ENCODE peak calls at places on chromosome 2, in four cellular contexts. M is IMR-90, I is HL-60, W is astrocyte of the spinal cord. D is an unnamed sample.
A peak's percentile ranks its signal among the peaks of the same experiment; 100 is the strongest.

GRCh38 chr2:430280-431040 is 142.6 kb upstream of the ALKAL2 start:
- DNase-seq in M (no peak), I (no peak), W (no peak), D (no peak)

GRCh38 chr2:173150963-173151362 is 75.3 kb downstream of the MAP3K20 start:
- DNase-seq in M (peak; percentile 6), I (no peak), W (no peak), D (no peak)

GRCh38 chr2:61125123-61125710 is 36.8 kb upstream of the C2orf74 start:
- DNase-seq in M (peak; percentile 4), I (no peak), W (no peak), D (no peak)

GRCh38 chr2:232504438-232504837 is 15.8 kb upstream of the PRSS56 start:
- DNase-seq in M (no peak), I (no peak), W (no peak), D (no peak)

GRCh38 chr2:183209395-183210028 is 85.3 kb downstream of the NUP35 start:
- DNase-seq in M (no peak), I (no peak), W (no peak), D (no peak)

GRCh38 chr2:208565690-208566421 is 159.3 kb downstream of the PTH2R start:
- DNase-seq in M (no peak), I (no peak), W (no peak), D (no peak)

GRCh38 chr2:203802277-203803045 is 65.1 kb upstream of the CTLA4 start:
- DNase-seq in M (peak; percentile 50), I (peak; percentile 48), W (peak; percentile 94), D (no peak)

GRCh38 chr2:109016376-109016775 is 27.4 kb upstream of the EDAR start:
- DNase-seq in M (no peak), I (no peak), W (no peak), D (no peak)

GRCh38 chr2:99602475-99602874 is 112.7 kb upstream of the REV1 start:
- DNase-seq in M (peak; percentile 79), I (no peak), W (peak; percentile 89), D (no peak)

GRCh38 chr2:29272311-29272710 is 157.1 kb downstream of the CLIP4 start:
- DNase-seq in M (no peak), I (no peak), W (no peak), D (no peak)

GRCh38 chr2:134836986-134837385 is 1.4 kb upstream of the ACMSD start:
- DNase-seq in M (peak; percentile 91), I (no peak), W (peak; percentile 95), D (no peak)

GRCh38 chr2:219656523-219656922 is 29.1 kb downstream of the SLC4A3 start:
- DNase-seq in M (peak; percentile 58), I (no peak), W (peak; percentile 39), D (no peak)

GRCh38 chr2:106030287-106031268 is 163.5 kb downstream of the UXS1 start:
- DNase-seq in M (peak; percentile 81), I (peak; percentile 17), W (peak; percentile 70), D (peak; percentile 44)
- H3K4me3 ChIP-seq in M (no peak overlapping the region), I (no peak overlapping the region), W (no peak overlapping the region), D (peak overlapping the region; percentile 26)

DNA sequence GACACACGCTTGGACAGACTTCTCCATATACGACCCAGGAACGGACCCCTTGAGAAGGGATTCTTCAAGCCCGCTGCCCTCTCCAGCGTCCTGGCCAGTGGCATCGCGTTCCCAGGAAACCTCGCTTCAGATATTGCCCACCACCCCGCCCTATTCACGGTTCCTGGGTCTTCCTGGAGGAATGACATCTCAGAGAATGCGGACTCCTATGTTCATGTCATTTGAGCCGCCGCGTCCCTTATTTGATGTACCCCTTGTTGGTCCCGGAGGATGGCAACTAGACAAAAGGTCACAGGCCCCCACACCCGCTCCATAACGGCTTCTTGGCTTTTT is 588 bp upstream of the CCDC93 start:
- DNase-seq in M (no peak), I (no peak), W (no peak), D (no peak)
- H3K4me3 ChIP-seq in M (peak overlapping the region; percentile 80), I (peak overlapping the region; percentile 96), W (peak overlapping the region; percentile 86), D (peak overlapping the region; percentile 99)

GRCh38 chr2:200966770-200967169 is 3.3 kb upstream of the ORC2 start:
- DNase-seq in M (peak; percentile 83), I (no peak), W (peak; percentile 80), D (no peak)

GRCh38 chr2:200964498-200964897 is 1.0 kb upstream of the ORC2 start:
- DNase-seq in M (no peak), I (no peak), W (no peak), D (no peak)

GRCh38 chr2:200968162-200968561 is 4.7 kb upstream of the ORC2 start:
- DNase-seq in M (no peak), I (no peak), W (no peak), D (no peak)

GRCh38 chr2:200963129-200963917 is at the start of gene ORC2:
- DNase-seq in M (peak; percentile 91), I (peak; percentile 92), W (peak; percentile 96), D (peak; percentile 93)

DNA sequence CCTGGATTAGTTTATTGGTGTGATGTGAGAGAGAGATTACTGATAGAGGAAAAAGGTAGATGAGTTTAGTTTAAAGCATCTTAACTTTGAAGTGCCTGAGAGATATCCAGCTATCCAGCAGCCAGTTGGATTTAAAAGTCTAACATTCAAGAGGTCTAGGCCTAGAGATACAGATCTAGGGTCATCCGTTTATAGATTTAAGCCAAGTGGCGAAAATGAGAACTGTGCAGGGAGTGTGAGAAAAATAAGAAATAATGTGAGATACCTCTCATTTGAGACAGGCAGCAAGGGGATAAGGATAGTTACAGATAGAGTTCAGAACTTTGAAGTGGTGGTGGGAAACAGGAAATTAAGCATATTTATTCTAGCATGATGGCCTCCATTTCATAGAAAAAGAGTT is 5.3 kb upstream of the ORC2 start:
- DNase-seq in M (no peak), I (no peak), W (no peak), D (no peak)
- H3K4me3 ChIP-seq in M (no peak overlapping the region), I (no peak overlapping the region), W (no peak overlapping the region), D (no peak overlapping the region)

GRCh38 chr2:65064728-65065552 is 8.7 kb downstream of the CEP68 start:
- DNase-seq in M (peak; percentile 96), I (peak; percentile 86), W (peak; percentile 93), D (peak; percentile 58)
- H3K4me3 ChIP-seq in M (no peak overlapping the region), I (no peak overlapping the region), W (no peak overlapping the region), D (no peak overlapping the region)

GRCh38 chr2:222298311-222299150 is at the start of gene PAX3:
- DNase-seq in M (no peak), I (no peak), W (peak; percentile 93), D (no peak)
- H3K4me3 ChIP-seq in M (no peak within 1 kb of the TSS), I (no peak within 1 kb of the TSS), W (peak within 1 kb of the TSS; percentile 74), D (peak within 1 kb of the TSS; percentile 47)

DNA sequence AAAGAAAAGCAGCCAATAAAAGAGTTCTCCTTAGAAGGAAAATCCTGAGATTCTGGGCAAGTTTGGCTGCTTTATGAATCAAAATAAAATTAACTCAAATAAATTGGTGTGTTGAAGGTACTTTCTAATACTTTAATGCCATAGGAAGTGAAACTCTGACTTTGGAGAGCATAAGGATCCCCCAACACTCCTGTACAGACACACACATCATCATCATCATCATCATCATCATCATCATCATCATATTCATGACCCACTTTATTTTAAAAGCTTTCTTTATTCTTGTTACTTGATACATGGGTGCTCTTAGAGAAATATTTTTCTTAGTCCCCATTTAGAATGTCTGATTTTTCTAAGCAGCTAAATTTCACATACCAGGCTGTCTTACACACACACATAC is 283.1 kb upstream of the CYRIA start:
- DNase-seq in M (no peak), I (no peak), W (no peak), D (no peak)
- H3K4me3 ChIP-seq in M (no peak overlapping the region), I (no peak overlapping the region), W (no peak overlapping the region), D (no peak overlapping the region)

D was measured in left ventricle myocardium inferior.